ENCODE peak calls at places on chromosome 18, in nine cellular contexts. M is activated effector memory CD4-positive, alpha-beta T cell treated with Interleukin-2 at 50 U/mL for 16 hours; N is islet precursor cell; H is astrocyte of the spinal cord; W is astrocyte of the cerebellum; U is HCT116; P is GM06990; K is activated naive CD4-positive, alpha-beta T cell treated with anti-CD3 and anti-CD28 coated beads for 36 hours; F is Caki2. R is an unnamed sample.

GRCh38 chr18:70671889-70672551 is 383.2 kb downstream of the SOCS6 start:
- DNase-seq in N (no peak), M (peak), F (no peak), W (no peak), H (no peak), K (peak), P (no peak), U (no peak), R (no peak)

GRCh38 chr18:3424280-3424890 is 25.6 kb upstream of the TGIF1 start:
- DNase-seq in U (no peak), N (no peak), M (no peak), W (no peak), K (no peak), F (no peak), P (no peak), H (no peak), R (peak)

GRCh38 chr18:13256444-13257305 is 38.1 kb downstream of the LDLRAD4 start:
- DNase-seq in P (no peak), M (no peak), W (no peak), K (no peak), N (peak), U (no peak), F (no peak), H (no peak), R (no peak)

GRCh38 chr18:2983296-2983695 is 29.6 kb downstream of the LPIN2 start:
- DNase-seq in U (no peak), W (no peak), F (no peak), M (no peak), P (no peak), H (no peak), K (no peak), N (no peak), R (no peak)

GRCh38 chr18:48947583-48947982 is 3.2 kb downstream of the SMAD7 start:
- DNase-seq in P (no peak), H (no peak), K (no peak), W (no peak), U (no peak), N (no peak), F (no peak), M (no peak), R (no peak)

GRCh38 chr18:51957001-51957400 is 383.0 kb upstream of the DCC start:
- DNase-seq in H (no peak), P (no peak), F (no peak), U (no peak), M (no peak), K (no peak), N (no peak), W (no peak), R (no peak)

GRCh38 chr18:31685097-31686082 is 1.0 kb upstream of the B4GALT6 start:
- DNase-seq in U (peak), H (peak), K (peak), W (peak), N (peak), P (peak), M (peak), F (peak), R (peak)

GRCh38 chr18:13797157-13797611 is 26.8 kb upstream of the MC5R start:
- DNase-seq in F (no peak), U (no peak), K (no peak), W (no peak), H (peak), N (no peak), P (no peak), M (no peak), R (no peak)

GRCh38 chr18:12948055-12948804 is 419 bp downstream of the SEH1L start:
- DNase-seq in H (peak), P (peak), U (peak), M (peak), W (peak), F (peak), N (peak), K (peak), R (peak)

GRCh38 chr18:57749604-57749970 is 53.5 kb downstream of the ATP8B1 start:
- DNase-seq in F (no peak), K (no peak), W (no peak), M (no peak), N (no peak), P (no peak), H (no peak), U (no peak), R (no peak)

GRCh38 chr18:24369420-24369819 is 28.2 kb downstream of the OSBPL1A start:
- DNase-seq in K (peak), U (no peak), P (no peak), W (peak), N (no peak), H (peak), M (no peak), F (no peak), R (no peak)